ENCODE peak calls at places on chromosomes 4 and X, in seven cellular contexts. G is DMS153; A is MM.1S; H is neural crest cell; I is COR-L47; V is activated CD4-positive, alpha-beta T cell treated with anti-CD3 and anti-CD28 coated beads, Interleukin-2, amount 10 ng/mL, durations not matched to agents 7 days and 5 days; B is M059J. C is an unnamed sample.

GRCh38 chr4:13694256-13694655 is 66.7 kb upstream of the BOD1L1 start:
- DNase-seq in G (no peak), A (no peak), H (no peak), I (no peak), V (no peak), B (no peak), C (no peak)

GRCh38 chrX:45903781-45904201 is 641.4 kb downstream of the ZNF674 start:
- DNase-seq in G (peak), A (no peak), H (no peak), I (no peak), V (no peak), B (peak), C (no peak)

GRCh38 chrX:123835661-123836371 is 24.0 kb upstream of the XIAP start:
- DNase-seq in G (no peak), A (no peak), H (no peak), I (no peak), V (no peak), B (peak), C (peak)

GRCh38 chr4:5798447-5798846 is 87.4 kb downstream of the EVC start:
- DNase-seq in G (no peak), A (no peak), H (no peak), I (no peak), V (no peak), B (no peak), C (peak)

GRCh38 chr4:89482248-89482647 is 174.6 kb upstream of the GPRIN3 start:
- DNase-seq in G (peak), A (peak), H (no peak), I (peak), V (no peak), B (peak), C (peak)

GRCh38 chrX:42824541-42824940 is 46.6 kb upstream of the PPP1R2C start:
- DNase-seq in G (no peak), A (no peak), H (no peak), I (no peak), V (no peak), B (no peak), C (no peak)

GRCh38 chrX:123184199-123184857 is at the start of gene GRIA3:
- DNase-seq in G (no peak), A (no peak), H (peak), I (no peak), V (no peak), B (peak), C (no peak)

GRCh38 chr4:92101609-92102231 is 202.0 kb upstream of the GRID2 start:
- DNase-seq in G (no peak), A (no peak), H (no peak), I (no peak), V (no peak), B (peak), C (no peak)

GRCh38 chr4:139902328-139903217 is 237.0 kb downstream of the MGST2 start:
- DNase-seq in G (no peak), A (no peak), H (no peak), I (no peak), V (no peak), B (peak), C (no peak)

GRCh38 chr4:85869156-85869555 is 394.2 kb downstream of the ARHGAP24 start:
- DNase-seq in G (no peak), A (no peak), H (no peak), I (no peak), V (no peak), B (no peak), C (peak)

GRCh38 chrX:18010251-18010650 is 149.2 kb upstream of the RAI2 start:
- DNase-seq in G (peak), A (no peak), H (no peak), I (peak), V (no peak), B (no peak), C (no peak)

GRCh38 chr4:81152839-81153713 is 61.9 kb downstream of the PRKG2 start:
- DNase-seq in G (no peak), A (no peak), H (no peak), I (no peak), V (no peak), B (no peak), C (no peak)

GRCh38 chr4:87849612-87850011 is 16.8 kb downstream of the MEPE start:
- DNase-seq in G (no peak), A (no peak), H (no peak), I (no peak), V (no peak), B (no peak), C (peak)

C was measured in cardiac muscle cell.